ENCODE peak calls at places on chromosomes 6 and 20, in four cellular contexts. E, Y, J and H are unnamed samples.

GRCh38 chr20:5126512-5127203 is at the start of gene CDS2:
- DNase-seq in J (peak; percentile 99), Y (peak; percentile 94), E (peak; percentile 98), H (peak; percentile 99)

GRCh38 chr6:37712508-37712907 is 14.8 kb upstream of the MDGA1 start:
- DNase-seq in Y (no peak), E (no peak), J (no peak), H (no peak)

GRCh38 chr20:47380481-47380880 is 24.0 kb upstream of the ZMYND8 start:
- DNase-seq in Y (no peak), E (no peak), J (no peak), H (no peak)

GRCh38 chr6:129717287-129717686 is 7.3 kb upstream of the ARHGAP18 start:
- DNase-seq in J (no peak), Y (no peak), E (peak; percentile 49), H (peak; percentile 20)

GRCh38 chr6:51892750-51893149 is 194.7 kb downstream of the PKHD1 start:
- DNase-seq in Y (no peak), E (peak; percentile 33), J (no peak), H (peak; percentile 29)

GRCh38 chr6:25692472-25692871 is 40.5 kb downstream of the SCGN start:
- DNase-seq in J (peak; percentile 12), E (no peak), Y (no peak), H (no peak)

GRCh38 chr6:134474980-134475379 is 157.1 kb upstream of the SGK1 start:
- DNase-seq in Y (no peak), J (no peak), E (no peak), H (no peak)

GRCh38 chr6:53465732-53466131 is 79.2 kb downstream of the GCLC start:
- DNase-seq in E (peak; percentile 96), J (no peak), Y (peak; percentile 43), H (no peak)

GRCh38 chr6:123810214-123810613 is 6.5 kb downstream of the NKAIN2 start:
- DNase-seq in Y (no peak), J (no peak), E (no peak), H (no peak)

GRCh38 chr20:10524643-10525042 is 89.5 kb downstream of the SLX4IP start:
- DNase-seq in E (peak; percentile 38), Y (no peak), J (no peak), H (peak; percentile 95)

GRCh38 chr20:63858393-63859165 is 2.7 kb upstream of the ABHD16B start:
- DNase-seq in J (peak; percentile 51), Y (no peak), E (no peak), H (no peak)

GRCh38 chr6:98958791-98959190 is 11.0 kb upstream of the FBXL4 start:
- DNase-seq in Y (no peak), E (no peak), J (no peak), H (no peak)

GRCh38 chr20:24783631-24784492 is 165.2 kb upstream of the CST7 start:
- DNase-seq in E (no peak), J (no peak), Y (no peak), H (peak; percentile 35)

GRCh38 chr20:62476074-62476838 is 461 bp upstream of the GATA5 start:
- DNase-seq in E (no peak), Y (no peak), J (no peak), H (no peak)

GRCh38 chr20:48705208-48706115 is 122.3 kb downstream of the PREX1 start:
- DNase-seq in E (no peak), J (no peak), Y (peak; percentile 69), H (no peak)

GRCh38 chr20:51460569-51461265 is 81.8 kb downstream of the NFATC2 start:
- DNase-seq in E (no peak), J (no peak), Y (no peak), H (no peak)

GRCh38 chr20:44946266-44946852 is 13.8 kb downstream of the TOMM34 start:
- DNase-seq in Y (no peak), E (no peak), J (no peak), H (no peak)

GRCh38 chr6:115891111-115891669 is 169.5 kb downstream of the FRK start:
- DNase-seq in J (no peak), E (peak; percentile 51), Y (peak; percentile 59), H (peak; percentile 74)

GRCh38 chr6:112366695-112367546 is 19.8 kb downstream of the RFPL4B start:
- DNase-seq in Y (no peak), J (no peak), E (no peak), H (no peak)

GRCh38 chr6:12962529-12962928 is 246.0 kb downstream of the PHACTR1 start:
- DNase-seq in J (no peak), Y (no peak), E (no peak), H (no peak)

GRCh38 chr6:401994-402640 is 10.6 kb downstream of the IRF4 start:
- DNase-seq in J (no peak), Y (no peak), E (no peak), H (no peak)

GRCh38 chr6:56659721-56660373 is 17.2 kb upstream of the DST start:
- DNase-seq in E (peak; percentile 42), Y (no peak), J (no peak), H (no peak)

GRCh38 chr6:40912158-40912946 is 126.7 kb downstream of the UNC5CL start:
- DNase-seq in J (no peak), Y (no peak), E (peak; percentile 89), H (peak; percentile 63)

GRCh38 chr6:34584694-34585093 is 28.6 kb upstream of the SPDEF start:
- DNase-seq in J (no peak), E (no peak), Y (no peak), H (no peak)